ENCODE peak calls at places on chromosomes 4 and X, in eight cellular contexts. One of them, this sample, is unnamed. For H3K9me3, the result is how much of the 10 kb centered on the place peaks cover.

GRCh38 chr4:189143255-189143654 is 797.4 kb upstream of the FRG1 start:
- DNase-seq in gastrocnemius medialis: no peak
- DNase-seq in OCI-LY7: no peak
- DNase-seq in psoas muscle: no peak
- DNase-seq in neural progenitor cell: no peak
- DNase-seq in Caco-2: no peak
- DNase-seq in CD8-positive, alpha-beta T cell: no peak
- DNase-seq in tibial artery: no peak
- DNase-seq in this sample: no peak

GRCh38 chrX:136588060-136588459 is 56.0 kb downstream of the VGLL1 start:
- DNase-seq in tibial artery: no peak
- DNase-seq in psoas muscle: no peak
- DNase-seq in CD8-positive, alpha-beta T cell: no peak
- DNase-seq in OCI-LY7: no peak
- DNase-seq in gastrocnemius medialis: no peak
- DNase-seq in neural progenitor cell: no peak
- DNase-seq in Caco-2: no peak
- DNase-seq in this sample: no peak

GRCh38 chr4:37781134-37781455 is 45.4 kb upstream of the PGM2 start:
- DNase-seq in CD8-positive, alpha-beta T cell: no peak
- DNase-seq in gastrocnemius medialis: no peak
- DNase-seq in Caco-2: no peak
- DNase-seq in tibial artery: no peak
- DNase-seq in OCI-LY7: no peak
- DNase-seq in neural progenitor cell: no peak
- DNase-seq in psoas muscle: no peak
- DNase-seq in this sample: no peak

GRCh38 chr4:79869597-79870336 is 203.3 kb downstream of the ANTXR2 start:
- DNase-seq in OCI-LY7: no peak
- DNase-seq in neural progenitor cell: no peak
- DNase-seq in Caco-2: no peak
- DNase-seq in CD8-positive, alpha-beta T cell: no peak
- DNase-seq in psoas muscle: no peak
- DNase-seq in tibial artery: no peak
- DNase-seq in gastrocnemius medialis: no peak
- DNase-seq in this sample: no peak

GRCh38 chr4:80412322-80412721 is 76.8 kb downstream of the CFAP299 start:
- DNase-seq in OCI-LY7: no peak
- DNase-seq in tibial artery: no peak
- DNase-seq in Caco-2: no peak
- DNase-seq in CD8-positive, alpha-beta T cell: no peak
- DNase-seq in psoas muscle: no peak
- DNase-seq in neural progenitor cell: no peak
- DNase-seq in gastrocnemius medialis: no peak
- DNase-seq in this sample: no peak

GRCh38 chrX:29728639-29729038 is 486.7 kb upstream of the MAGEB2 start:
- DNase-seq in gastrocnemius medialis: no peak
- DNase-seq in Caco-2: no peak
- DNase-seq in OCI-LY7: no peak
- DNase-seq in neural progenitor cell: no peak
- DNase-seq in psoas muscle: no peak
- DNase-seq in CD8-positive, alpha-beta T cell: no peak
- DNase-seq in tibial artery: no peak
- DNase-seq in this sample: no peak

GRCh38 chr4:41384992-41385391 is 128.3 kb downstream of the UCHL1 start:
- DNase-seq in tibial artery: peak
- DNase-seq in psoas muscle: peak
- DNase-seq in Caco-2: no peak
- DNase-seq in CD8-positive, alpha-beta T cell: no peak
- DNase-seq in gastrocnemius medialis: no peak
- DNase-seq in neural progenitor cell: no peak
- DNase-seq in OCI-LY7: no peak
- DNase-seq in this sample: peak

GRCh38 chr4:86338989-86339388 is 20.9 kb downstream of the MAPK10 start:
- DNase-seq in OCI-LY7: no peak
- DNase-seq in neural progenitor cell: no peak
- DNase-seq in gastrocnemius medialis: no peak
- DNase-seq in CD8-positive, alpha-beta T cell: no peak
- DNase-seq in Caco-2: no peak
- DNase-seq in psoas muscle: no peak
- DNase-seq in tibial artery: no peak
- DNase-seq in this sample: peak

GRCh38 chr4:4810365-4810764 is 49.1 kb upstream of the MSX1 start:
- DNase-seq in OCI-LY7: no peak
- DNase-seq in CD8-positive, alpha-beta T cell: no peak
- DNase-seq in Caco-2: no peak
- DNase-seq in tibial artery: no peak
- DNase-seq in neural progenitor cell: no peak
- DNase-seq in gastrocnemius medialis: no peak
- DNase-seq in psoas muscle: no peak
- DNase-seq in this sample: no peak

GRCh38 chrX:63349307-63349706 is 1.8 kb downstream of the SPIN4 start:
- DNase-seq in psoas muscle: no peak
- DNase-seq in neural progenitor cell: no peak
- DNase-seq in OCI-LY7: peak
- DNase-seq in CD8-positive, alpha-beta T cell: no peak
- DNase-seq in Caco-2: no peak
- DNase-seq in tibial artery: no peak
- DNase-seq in gastrocnemius medialis: no peak
- DNase-seq in this sample: no peak

GRCh38 chr4:113837397-113837796 is 75.9 kb upstream of the CAMK2D start:
- DNase-seq in OCI-LY7: peak
- DNase-seq in psoas muscle: no peak
- DNase-seq in Caco-2: no peak
- DNase-seq in neural progenitor cell: no peak
- DNase-seq in tibial artery: no peak
- DNase-seq in gastrocnemius medialis: no peak
- DNase-seq in CD8-positive, alpha-beta T cell: no peak
- DNase-seq in this sample: no peak

GRCh38 chr4:118765399-118765798 is 70.5 kb downstream of the SEC24D start:
- DNase-seq in CD8-positive, alpha-beta T cell: no peak
- DNase-seq in Caco-2: no peak
- DNase-seq in neural progenitor cell: no peak
- DNase-seq in gastrocnemius medialis: peak
- DNase-seq in psoas muscle: no peak
- DNase-seq in OCI-LY7: no peak
- DNase-seq in tibial artery: no peak
- DNase-seq in this sample: no peak

GRCh38 chr4:84796388-84796787 is 170.1 kb downstream of the WDFY3 start:
- DNase-seq in tibial artery: no peak
- DNase-seq in gastrocnemius medialis: no peak
- DNase-seq in Caco-2: no peak
- DNase-seq in psoas muscle: no peak
- DNase-seq in neural progenitor cell: peak
- DNase-seq in OCI-LY7: no peak
- DNase-seq in CD8-positive, alpha-beta T cell: no peak
- DNase-seq in this sample: no peak

GRCh38 chrX:150456941-150457340 is 93.8 kb downstream of the MAMLD1 start:
- DNase-seq in tibial artery: no peak
- DNase-seq in OCI-LY7: no peak
- DNase-seq in gastrocnemius medialis: no peak
- DNase-seq in CD8-positive, alpha-beta T cell: no peak
- DNase-seq in Caco-2: no peak
- DNase-seq in neural progenitor cell: no peak
- DNase-seq in psoas muscle: no peak
- DNase-seq in this sample: no peak

GRCh38 chr4:53015681-53016080 is 153.6 kb downstream of the RASL11B start:
- DNase-seq in neural progenitor cell: peak
- DNase-seq in CD8-positive, alpha-beta T cell: no peak
- DNase-seq in OCI-LY7: peak
- DNase-seq in gastrocnemius medialis: no peak
- DNase-seq in psoas muscle: no peak
- DNase-seq in Caco-2: no peak
- DNase-seq in tibial artery: no peak
- DNase-seq in this sample: no peak

GRCh38 chrX:101759000-101759399 is 99.3 kb upstream of the ARMCX2 start:
- DNase-seq in tibial artery: peak
- DNase-seq in Caco-2: peak
- DNase-seq in neural progenitor cell: peak
- DNase-seq in psoas muscle: no peak
- DNase-seq in gastrocnemius medialis: no peak
- DNase-seq in CD8-positive, alpha-beta T cell: peak
- DNase-seq in OCI-LY7: peak
- DNase-seq in this sample: no peak

GRCh38 chr4:10640535-10641159 is 43.9 kb downstream of the CLNK start:
- DNase-seq in tibial artery: no peak
- DNase-seq in gastrocnemius medialis: no peak
- DNase-seq in CD8-positive, alpha-beta T cell: no peak
- DNase-seq in psoas muscle: no peak
- DNase-seq in neural progenitor cell: no peak
- DNase-seq in OCI-LY7: no peak
- DNase-seq in Caco-2: no peak
- DNase-seq in this sample: no peak

GRCh38 chrX:84320023-84320422 is 132.0 kb upstream of the RPS6KA6 start:
- DNase-seq in tibial artery: no peak
- DNase-seq in OCI-LY7: no peak
- DNase-seq in gastrocnemius medialis: no peak
- DNase-seq in neural progenitor cell: no peak
- DNase-seq in psoas muscle: no peak
- DNase-seq in Caco-2: no peak
- DNase-seq in CD8-positive, alpha-beta T cell: no peak
- DNase-seq in this sample: no peak

GRCh38 chrX:2425281-2426071 is 75.3 kb downstream of the DHRSX start:
- DNase-seq in tibial artery: no peak
- DNase-seq in gastrocnemius medialis: no peak
- DNase-seq in CD8-positive, alpha-beta T cell: no peak
- DNase-seq in neural progenitor cell: no peak
- DNase-seq in Caco-2: no peak
- DNase-seq in psoas muscle: no peak
- DNase-seq in OCI-LY7: peak
- DNase-seq in this sample: no peak
- TF ChIP-seq CTCF in tibial artery: no peak
- TF ChIP-seq CTCF in gastrocnemius medialis: no peak
- TF ChIP-seq CTCF in CD8-positive, alpha-beta T cell: no peak
- TF ChIP-seq CTCF in neural progenitor cell: no peak
- TF ChIP-seq CTCF in Caco-2: no peak
- TF ChIP-seq CTCF in psoas muscle: no peak
- TF ChIP-seq CTCF in OCI-LY7: peak
- TF ChIP-seq CTCF in this sample: no peak

GRCh38 chrX:2224141-2224540 is 276.6 kb downstream of the DHRSX start:
- DNase-seq in OCI-LY7: no peak
- DNase-seq in gastrocnemius medialis: no peak
- DNase-seq in tibial artery: peak
- DNase-seq in Caco-2: no peak
- DNase-seq in psoas muscle: no peak
- DNase-seq in CD8-positive, alpha-beta T cell: no peak
- DNase-seq in neural progenitor cell: no peak
- DNase-seq in this sample: no peak

GRCh38 chrX:2226182-2226581 is 274.6 kb downstream of the DHRSX start:
- DNase-seq in tibial artery: no peak
- DNase-seq in gastrocnemius medialis: no peak
- DNase-seq in psoas muscle: no peak
- DNase-seq in OCI-LY7: no peak
- DNase-seq in Caco-2: no peak
- DNase-seq in CD8-positive, alpha-beta T cell: no peak
- DNase-seq in neural progenitor cell: no peak
- DNase-seq in this sample: no peak

GRCh38 chrX:2220296-2220695 is 280.5 kb downstream of the DHRSX start:
- DNase-seq in psoas muscle: no peak
- DNase-seq in neural progenitor cell: no peak
- DNase-seq in CD8-positive, alpha-beta T cell: no peak
- DNase-seq in OCI-LY7: no peak
- DNase-seq in gastrocnemius medialis: no peak
- DNase-seq in Caco-2: no peak
- DNase-seq in tibial artery: peak
- DNase-seq in this sample: no peak

GRCh38 chrX:2224597-2225235 is 276.1 kb downstream of the DHRSX start:
- DNase-seq in OCI-LY7: no peak
- DNase-seq in gastrocnemius medialis: no peak
- DNase-seq in psoas muscle: no peak
- DNase-seq in neural progenitor cell: no peak
- DNase-seq in Caco-2: no peak
- DNase-seq in CD8-positive, alpha-beta T cell: no peak
- DNase-seq in tibial artery: no peak
- DNase-seq in this sample: no peak

DNA sequence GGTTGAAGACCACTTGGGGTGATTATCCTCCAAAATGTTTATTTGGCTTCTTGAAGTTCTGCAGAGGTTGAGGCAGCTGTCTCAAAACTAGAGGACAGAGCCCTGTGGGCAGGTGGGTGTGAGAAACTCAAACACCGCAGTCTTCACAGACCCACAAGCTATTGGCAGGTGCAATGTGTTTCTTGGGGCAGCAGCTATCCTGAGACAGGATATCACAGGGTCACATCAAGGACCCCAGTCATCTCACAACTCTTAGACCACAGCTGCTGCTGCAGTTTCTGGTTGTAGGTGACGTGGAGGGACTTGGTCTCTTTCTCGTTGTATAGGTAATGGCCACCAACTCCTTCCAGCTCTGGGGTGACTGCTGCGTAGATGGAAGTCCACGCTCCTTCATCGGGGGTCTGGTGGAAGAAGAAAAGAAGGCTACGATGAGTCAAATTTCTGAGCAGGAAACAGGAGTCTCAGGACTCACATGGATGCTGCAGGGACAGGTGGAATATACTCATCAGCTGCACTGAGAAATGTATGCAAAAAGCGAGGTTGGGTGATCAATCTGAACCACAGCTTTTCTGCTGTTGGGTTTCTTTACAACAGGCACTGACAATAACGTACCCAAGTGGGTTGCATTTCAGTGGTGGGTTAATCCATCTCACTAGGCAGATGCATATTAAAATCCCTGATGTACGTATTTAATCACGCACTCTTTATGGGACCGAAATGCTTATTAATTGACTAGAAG is 279.8 kb downstream of the DHRSX start:
- DNase-seq in Caco-2: no peak
- DNase-seq in OCI-LY7: no peak
- DNase-seq in CD8-positive, alpha-beta T cell: no peak
- DNase-seq in psoas muscle: no peak
- DNase-seq in gastrocnemius medialis: no peak
- DNase-seq in neural progenitor cell: no peak
- DNase-seq in tibial artery: peak
- DNase-seq in this sample: no peak
- H3K9me3 ChIP-seq in Caco-2: under half
- H3K9me3 ChIP-seq in OCI-LY7: under half
- H3K9me3 ChIP-seq in CD8-positive, alpha-beta T cell: under half
- H3K9me3 ChIP-seq in psoas muscle: under half
- H3K9me3 ChIP-seq in gastrocnemius medialis: under half
- H3K9me3 ChIP-seq in neural progenitor cell: under half
- H3K9me3 ChIP-seq in tibial artery: under half
- H3K9me3 ChIP-seq in this sample: under half

DNA sequence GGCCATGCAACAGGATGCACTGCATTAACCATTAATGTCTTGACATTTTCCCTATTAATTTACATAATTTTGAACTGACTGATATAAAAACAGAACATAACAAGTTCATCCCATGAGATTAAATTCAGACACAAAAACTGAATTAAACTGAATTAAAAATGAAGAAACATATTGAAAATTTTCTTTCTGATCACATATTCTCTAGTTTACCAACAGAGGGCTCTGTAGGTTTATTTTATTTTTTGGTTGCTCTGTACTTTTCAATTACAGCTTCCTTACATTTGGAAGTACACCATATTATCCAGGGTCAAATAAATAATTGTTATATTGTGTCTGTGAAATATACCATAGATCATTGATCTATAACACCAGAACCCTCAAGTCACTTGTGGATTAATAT is 27.3 kb upstream of the CT83 start:
- DNase-seq in neural progenitor cell: no peak
- DNase-seq in psoas muscle: no peak
- DNase-seq in OCI-LY7: peak
- DNase-seq in CD8-positive, alpha-beta T cell: no peak
- DNase-seq in Caco-2: no peak
- DNase-seq in gastrocnemius medialis: no peak
- DNase-seq in tibial artery: no peak
- DNase-seq in this sample: no peak
- TF ChIP-seq CTCF in neural progenitor cell: peak
- TF ChIP-seq CTCF in psoas muscle: peak
- TF ChIP-seq CTCF in OCI-LY7: peak
- TF ChIP-seq CTCF in CD8-positive, alpha-beta T cell: no peak
- TF ChIP-seq CTCF in Caco-2: no peak
- TF ChIP-seq CTCF in gastrocnemius medialis: no peak
- TF ChIP-seq CTCF in tibial artery: peak
- TF ChIP-seq CTCF in this sample: peak

GRCh38 chrX:47420967-47421366 is 50.6 kb downstream of the ZNF157 start:
- DNase-seq in Caco-2: no peak
- DNase-seq in tibial artery: no peak
- DNase-seq in psoas muscle: no peak
- DNase-seq in gastrocnemius medialis: no peak
- DNase-seq in OCI-LY7: no peak
- DNase-seq in CD8-positive, alpha-beta T cell: no peak
- DNase-seq in neural progenitor cell: no peak
- DNase-seq in this sample: no peak
- H3K9me3 ChIP-seq in Caco-2: under half
- H3K9me3 ChIP-seq in tibial artery: under half
- H3K9me3 ChIP-seq in psoas muscle: under half
- H3K9me3 ChIP-seq in gastrocnemius medialis: under half
- H3K9me3 ChIP-seq in OCI-LY7: under half
- H3K9me3 ChIP-seq in CD8-positive, alpha-beta T cell: under half
- H3K9me3 ChIP-seq in neural progenitor cell: under half
- H3K9me3 ChIP-seq in this sample: under half

This sample was measured in right atrium auricular region.